ENCODE peak calls at places on chromosomes 7 and 10, in seven cellular contexts. One of them, this sample, is unnamed.
A peak's percentile ranks its signal among the peaks of the same experiment; 100 is the strongest.

GRCh38 chr7:19522486-19522885 is 186.4 kb downstream of the POLR1F start:
- DNase-seq in HepG2: no peak
- DNase-seq in activated CD4-positive, alpha-beta T cell treated with anti-CD3 and anti-CD28 coated beads, Interleukin-2, amount 50 U/mL, for 4 hours: no peak
- DNase-seq in central memory CD4-positive, alpha-beta T cell: no peak
- DNase-seq in stimulated activated CD8-positive, alpha-beta memory T cell treated with anti-CD3 and anti-CD28 coated beads, Interleukin-4, amount 100 ng/mL, for 1 hour: no peak
- DNase-seq in Calu3: no peak
- DNase-seq in IMR-90: peak; percentile 68
- DNase-seq in this sample: no peak

GRCh38 chr7:85102813-85103350 is 84.0 kb downstream of the SEMA3D start:
- DNase-seq in HepG2: no peak
- DNase-seq in activated CD4-positive, alpha-beta T cell treated with anti-CD3 and anti-CD28 coated beads, Interleukin-2, amount 50 U/mL, for 4 hours: no peak
- DNase-seq in central memory CD4-positive, alpha-beta T cell: no peak
- DNase-seq in stimulated activated CD8-positive, alpha-beta memory T cell treated with anti-CD3 and anti-CD28 coated beads, Interleukin-4, amount 100 ng/mL, for 1 hour: no peak
- DNase-seq in Calu3: no peak
- DNase-seq in IMR-90: peak; percentile 63
- DNase-seq in this sample: no peak

GRCh38 chr7:50565977-50566376 is 772 bp upstream of the DDC start:
- DNase-seq in HepG2: no peak
- DNase-seq in activated CD4-positive, alpha-beta T cell treated with anti-CD3 and anti-CD28 coated beads, Interleukin-2, amount 50 U/mL, for 4 hours: no peak
- DNase-seq in central memory CD4-positive, alpha-beta T cell: no peak
- DNase-seq in stimulated activated CD8-positive, alpha-beta memory T cell treated with anti-CD3 and anti-CD28 coated beads, Interleukin-4, amount 100 ng/mL, for 1 hour: no peak
- DNase-seq in Calu3: no peak
- DNase-seq in IMR-90: no peak
- DNase-seq in this sample: no peak

GRCh38 chr10:5284311-5285057 is 80.3 kb upstream of the UCN3 start:
- DNase-seq in HepG2: no peak
- DNase-seq in activated CD4-positive, alpha-beta T cell treated with anti-CD3 and anti-CD28 coated beads, Interleukin-2, amount 50 U/mL, for 4 hours: no peak
- DNase-seq in central memory CD4-positive, alpha-beta T cell: peak; percentile 20
- DNase-seq in stimulated activated CD8-positive, alpha-beta memory T cell treated with anti-CD3 and anti-CD28 coated beads, Interleukin-4, amount 100 ng/mL, for 1 hour: no peak
- DNase-seq in Calu3: no peak
- DNase-seq in IMR-90: peak; percentile 64
- DNase-seq in this sample: no peak

GRCh38 chr7:130921391-130922180 is 187.6 kb upstream of the KLF14 start:
- DNase-seq in HepG2: no peak
- DNase-seq in activated CD4-positive, alpha-beta T cell treated with anti-CD3 and anti-CD28 coated beads, Interleukin-2, amount 50 U/mL, for 4 hours: no peak
- DNase-seq in central memory CD4-positive, alpha-beta T cell: no peak
- DNase-seq in stimulated activated CD8-positive, alpha-beta memory T cell treated with anti-CD3 and anti-CD28 coated beads, Interleukin-4, amount 100 ng/mL, for 1 hour: no peak
- DNase-seq in Calu3: no peak
- DNase-seq in IMR-90: peak; percentile 85
- DNase-seq in this sample: no peak

GRCh38 chr7:14196555-14196954 is 207.1 kb upstream of the ETV1 start:
- DNase-seq in HepG2: no peak
- DNase-seq in activated CD4-positive, alpha-beta T cell treated with anti-CD3 and anti-CD28 coated beads, Interleukin-2, amount 50 U/mL, for 4 hours: no peak
- DNase-seq in central memory CD4-positive, alpha-beta T cell: no peak
- DNase-seq in stimulated activated CD8-positive, alpha-beta memory T cell treated with anti-CD3 and anti-CD28 coated beads, Interleukin-4, amount 100 ng/mL, for 1 hour: no peak
- DNase-seq in Calu3: no peak
- DNase-seq in IMR-90: peak; percentile 12
- DNase-seq in this sample: no peak

GRCh38 chr10:119933179-119933578 is 40.6 kb downstream of the SEC23IP start:
- DNase-seq in HepG2: peak; percentile 16
- DNase-seq in activated CD4-positive, alpha-beta T cell treated with anti-CD3 and anti-CD28 coated beads, Interleukin-2, amount 50 U/mL, for 4 hours: no peak
- DNase-seq in central memory CD4-positive, alpha-beta T cell: no peak
- DNase-seq in stimulated activated CD8-positive, alpha-beta memory T cell treated with anti-CD3 and anti-CD28 coated beads, Interleukin-4, amount 100 ng/mL, for 1 hour: no peak
- DNase-seq in Calu3: no peak
- DNase-seq in IMR-90: peak; percentile 3
- DNase-seq in this sample: no peak

GRCh38 chr10:133131053-133131452 is 29.0 kb upstream of the KNDC1 start:
- DNase-seq in HepG2: no peak
- DNase-seq in activated CD4-positive, alpha-beta T cell treated with anti-CD3 and anti-CD28 coated beads, Interleukin-2, amount 50 U/mL, for 4 hours: no peak
- DNase-seq in central memory CD4-positive, alpha-beta T cell: no peak
- DNase-seq in stimulated activated CD8-positive, alpha-beta memory T cell treated with anti-CD3 and anti-CD28 coated beads, Interleukin-4, amount 100 ng/mL, for 1 hour: no peak
- DNase-seq in Calu3: no peak
- DNase-seq in IMR-90: no peak
- DNase-seq in this sample: no peak

GRCh38 chr10:87862644-87863101 is 660 bp downstream of the KLLN start:
- DNase-seq in HepG2: no peak
- DNase-seq in activated CD4-positive, alpha-beta T cell treated with anti-CD3 and anti-CD28 coated beads, Interleukin-2, amount 50 U/mL, for 4 hours: peak; percentile 60
- DNase-seq in central memory CD4-positive, alpha-beta T cell: peak; percentile 83
- DNase-seq in stimulated activated CD8-positive, alpha-beta memory T cell treated with anti-CD3 and anti-CD28 coated beads, Interleukin-4, amount 100 ng/mL, for 1 hour: no peak
- DNase-seq in Calu3: no peak
- DNase-seq in IMR-90: peak; percentile 57
- DNase-seq in this sample: no peak

GRCh38 chr10:5888843-5889623 is 660 bp downstream of the ANKRD16 start:
- DNase-seq in HepG2: peak; percentile 25
- DNase-seq in activated CD4-positive, alpha-beta T cell treated with anti-CD3 and anti-CD28 coated beads, Interleukin-2, amount 50 U/mL, for 4 hours: peak; percentile 13
- DNase-seq in central memory CD4-positive, alpha-beta T cell: peak; percentile 14
- DNase-seq in stimulated activated CD8-positive, alpha-beta memory T cell treated with anti-CD3 and anti-CD28 coated beads, Interleukin-4, amount 100 ng/mL, for 1 hour: no peak
- DNase-seq in Calu3: peak; percentile 54
- DNase-seq in IMR-90: no peak
- DNase-seq in this sample: no peak

GRCh38 chr7:37480642-37481041 is 32.0 kb upstream of the ELMO1 start:
- DNase-seq in HepG2: no peak
- DNase-seq in activated CD4-positive, alpha-beta T cell treated with anti-CD3 and anti-CD28 coated beads, Interleukin-2, amount 50 U/mL, for 4 hours: no peak
- DNase-seq in central memory CD4-positive, alpha-beta T cell: no peak
- DNase-seq in stimulated activated CD8-positive, alpha-beta memory T cell treated with anti-CD3 and anti-CD28 coated beads, Interleukin-4, amount 100 ng/mL, for 1 hour: no peak
- DNase-seq in Calu3: no peak
- DNase-seq in IMR-90: no peak
- DNase-seq in this sample: no peak

GRCh38 chr10:76311752-76312699 is 880.6 kb downstream of the LRMDA start:
- DNase-seq in HepG2: peak; percentile 52
- DNase-seq in activated CD4-positive, alpha-beta T cell treated with anti-CD3 and anti-CD28 coated beads, Interleukin-2, amount 50 U/mL, for 4 hours: no peak
- DNase-seq in central memory CD4-positive, alpha-beta T cell: no peak
- DNase-seq in stimulated activated CD8-positive, alpha-beta memory T cell treated with anti-CD3 and anti-CD28 coated beads, Interleukin-4, amount 100 ng/mL, for 1 hour: no peak
- DNase-seq in Calu3: no peak
- DNase-seq in IMR-90: no peak
- DNase-seq in this sample: peak; percentile 47

GRCh38 chr10:93269281-93269680 is 195.6 kb downstream of the CYP26A1 start:
- DNase-seq in HepG2: no peak
- DNase-seq in activated CD4-positive, alpha-beta T cell treated with anti-CD3 and anti-CD28 coated beads, Interleukin-2, amount 50 U/mL, for 4 hours: no peak
- DNase-seq in central memory CD4-positive, alpha-beta T cell: no peak
- DNase-seq in stimulated activated CD8-positive, alpha-beta memory T cell treated with anti-CD3 and anti-CD28 coated beads, Interleukin-4, amount 100 ng/mL, for 1 hour: no peak
- DNase-seq in Calu3: no peak
- DNase-seq in IMR-90: no peak
- DNase-seq in this sample: no peak

GRCh38 chr10:128103229-128103714 is 23.0 kb downstream of the MKI67 start:
- DNase-seq in HepG2: no peak
- DNase-seq in activated CD4-positive, alpha-beta T cell treated with anti-CD3 and anti-CD28 coated beads, Interleukin-2, amount 50 U/mL, for 4 hours: no peak
- DNase-seq in central memory CD4-positive, alpha-beta T cell: peak; percentile 42
- DNase-seq in stimulated activated CD8-positive, alpha-beta memory T cell treated with anti-CD3 and anti-CD28 coated beads, Interleukin-4, amount 100 ng/mL, for 1 hour: no peak
- DNase-seq in Calu3: no peak
- DNase-seq in IMR-90: no peak
- DNase-seq in this sample: no peak

GRCh38 chr10:84375011-84375410 is 46.6 kb downstream of the CCSER2 start:
- DNase-seq in HepG2: peak; percentile 51
- DNase-seq in activated CD4-positive, alpha-beta T cell treated with anti-CD3 and anti-CD28 coated beads, Interleukin-2, amount 50 U/mL, for 4 hours: no peak
- DNase-seq in central memory CD4-positive, alpha-beta T cell: peak; percentile 42
- DNase-seq in stimulated activated CD8-positive, alpha-beta memory T cell treated with anti-CD3 and anti-CD28 coated beads, Interleukin-4, amount 100 ng/mL, for 1 hour: no peak
- DNase-seq in Calu3: peak; percentile 40
- DNase-seq in IMR-90: peak; percentile 69
- DNase-seq in this sample: no peak

GRCh38 chr10:22436526-22436892 is 91.2 kb downstream of the SPAG6 start:
- DNase-seq in HepG2: no peak
- DNase-seq in activated CD4-positive, alpha-beta T cell treated with anti-CD3 and anti-CD28 coated beads, Interleukin-2, amount 50 U/mL, for 4 hours: no peak
- DNase-seq in central memory CD4-positive, alpha-beta T cell: no peak
- DNase-seq in stimulated activated CD8-positive, alpha-beta memory T cell treated with anti-CD3 and anti-CD28 coated beads, Interleukin-4, amount 100 ng/mL, for 1 hour: no peak
- DNase-seq in Calu3: no peak
- DNase-seq in IMR-90: no peak
- DNase-seq in this sample: no peak

GRCh38 chr10:60399343-60399742 is 9.7 kb upstream of the ANK3 start:
- DNase-seq in HepG2: no peak
- DNase-seq in activated CD4-positive, alpha-beta T cell treated with anti-CD3 and anti-CD28 coated beads, Interleukin-2, amount 50 U/mL, for 4 hours: no peak
- DNase-seq in central memory CD4-positive, alpha-beta T cell: no peak
- DNase-seq in stimulated activated CD8-positive, alpha-beta memory T cell treated with anti-CD3 and anti-CD28 coated beads, Interleukin-4, amount 100 ng/mL, for 1 hour: no peak
- DNase-seq in Calu3: no peak
- DNase-seq in IMR-90: no peak
- DNase-seq in this sample: no peak

GRCh38 chr10:68900427-68901105 is 549 bp upstream of the DDX50 start:
- DNase-seq in HepG2: no peak
- DNase-seq in activated CD4-positive, alpha-beta T cell treated with anti-CD3 and anti-CD28 coated beads, Interleukin-2, amount 50 U/mL, for 4 hours: no peak
- DNase-seq in central memory CD4-positive, alpha-beta T cell: no peak
- DNase-seq in stimulated activated CD8-positive, alpha-beta memory T cell treated with anti-CD3 and anti-CD28 coated beads, Interleukin-4, amount 100 ng/mL, for 1 hour: no peak
- DNase-seq in Calu3: no peak
- DNase-seq in IMR-90: peak; percentile 69
- DNase-seq in this sample: peak; percentile 79

GRCh38 chr7:503046-503574 is 16.5 kb downstream of the PDGFA start:
- DNase-seq in HepG2: no peak
- DNase-seq in activated CD4-positive, alpha-beta T cell treated with anti-CD3 and anti-CD28 coated beads, Interleukin-2, amount 50 U/mL, for 4 hours: no peak
- DNase-seq in central memory CD4-positive, alpha-beta T cell: no peak
- DNase-seq in stimulated activated CD8-positive, alpha-beta memory T cell treated with anti-CD3 and anti-CD28 coated beads, Interleukin-4, amount 100 ng/mL, for 1 hour: no peak
- DNase-seq in Calu3: no peak
- DNase-seq in IMR-90: no peak
- DNase-seq in this sample: peak; percentile 19

GRCh38 chr10:86681047-86681446 is 12.7 kb downstream of the LDB3 start:
- DNase-seq in HepG2: no peak
- DNase-seq in activated CD4-positive, alpha-beta T cell treated with anti-CD3 and anti-CD28 coated beads, Interleukin-2, amount 50 U/mL, for 4 hours: no peak
- DNase-seq in central memory CD4-positive, alpha-beta T cell: no peak
- DNase-seq in stimulated activated CD8-positive, alpha-beta memory T cell treated with anti-CD3 and anti-CD28 coated beads, Interleukin-4, amount 100 ng/mL, for 1 hour: no peak
- DNase-seq in Calu3: no peak
- DNase-seq in IMR-90: no peak
- DNase-seq in this sample: no peak

This sample was measured in right lobe of liver.